ENCODE peak calls at places on chromosomes 7 and 10, in seven cellular contexts. S is skeletal muscle cell; R is stimulated activated CD4-positive, alpha-beta T cell treated with anti-CD3 and anti-CD28 coated beads, TNF-alpha, amount 100 ng/mL, for 1 hour; T is AG09319; B is EL; A is left ventricle myocardium inferior; U is T follicular helper cell. P is an unnamed sample.
A peak's percentile ranks its signal among the peaks of the same experiment; 100 is the strongest.

GRCh38 chr7:116446179-116446855 is 53.2 kb upstream of the CAV2 start:
- DNase-seq in U (no peak), T (no peak), R (no peak), A (no peak), S (no peak), B (no peak), P (no peak)

GRCh38 chr7:131008840-131009651 is 275.0 kb upstream of the KLF14 start:
- DNase-seq in B (peak; percentile 62), A (no peak), R (no peak), S (no peak), U (no peak), T (no peak), P (no peak)

GRCh38 chr7:19378340-19378704 is 233.1 kb upstream of the FERD3L start:
- DNase-seq in R (no peak), S (no peak), B (no peak), U (no peak), A (no peak), T (no peak), P (no peak)

GRCh38 chr10:10599994-10600393 is 417.7 kb upstream of the CELF2 start:
- DNase-seq in T (no peak), B (no peak), U (no peak), S (no peak), R (no peak), A (no peak), P (no peak)

GRCh38 chr10:114902151-114902550 is 35.8 kb upstream of the TRUB1 start:
- DNase-seq in R (no peak), S (no peak), B (peak; percentile 49), T (no peak), U (no peak), A (no peak), P (no peak)

GRCh38 chr7:79176859-79177477 is 276.5 kb downstream of the MAGI2 start:
- DNase-seq in B (peak; percentile 54), U (no peak), S (peak; percentile 11), T (peak; percentile 19), A (no peak), R (no peak), P (no peak)

GRCh38 chr7:103752995-103753394 is 236.5 kb downstream of the RELN start:
- DNase-seq in S (no peak), R (no peak), A (no peak), U (no peak), T (no peak), B (peak; percentile 42), P (no peak)

GRCh38 chr10:101611096-101611495 is 23.0 kb downstream of the DPCD start:
- DNase-seq in A (no peak), T (no peak), R (no peak), U (no peak), S (no peak), B (no peak), P (no peak)

GRCh38 chr7:157508477-157508881 is 171.7 kb downstream of the DNAJB6 start:
- DNase-seq in B (no peak), S (no peak), T (no peak), A (no peak), U (no peak), R (no peak), P (peak; percentile 18)

GRCh38 chr7:44368885-44369284 is 43.5 kb upstream of the CAMK2B start:
- DNase-seq in S (no peak), T (no peak), U (no peak), A (no peak), R (no peak), B (peak; percentile 57), P (no peak)

GRCh38 chr10:87659571-87660483 is at the start of gene PAPSS2:
- DNase-seq in B (peak; percentile 83), U (no peak), T (peak; percentile 30), R (peak; percentile 10), S (no peak), A (peak; percentile 72), P (peak; percentile 65)

GRCh38 chr10:15253951-15254807 is 85.7 kb upstream of the NMT2 start:
- DNase-seq in S (no peak), R (no peak), U (no peak), B (no peak), A (no peak), T (no peak), P (no peak)

GRCh38 chr7:44377681-44378421 is 52.5 kb upstream of the CAMK2B start:
- DNase-seq in A (no peak), R (no peak), T (no peak), B (no peak), S (no peak), U (no peak), P (no peak)

GRCh38 chr7:44463169-44463808 is 27.2 kb downstream of the NUDCD3 start:
- DNase-seq in S (no peak), R (no peak), A (no peak), T (no peak), B (peak; percentile 18), U (no peak), P (no peak)

GRCh38 chr7:155580367-155580766 is 34.0 kb upstream of the CNPY1 start:
- DNase-seq in U (no peak), R (no peak), B (no peak), T (no peak), A (no peak), S (no peak), P (no peak)

GRCh38 chr7:1814089-1814811 is 144.2 kb downstream of the ELFN1 start:
- DNase-seq in U (no peak), T (no peak), B (no peak), S (no peak), A (no peak), R (no peak), P (peak; percentile 56)

GRCh38 chr7:10100572-10100971 is 873.1 kb upstream of the PHF14 start:
- DNase-seq in S (no peak), R (no peak), B (no peak), T (no peak), U (no peak), A (no peak), P (no peak)

GRCh38 chr7:101166909-101167644 is 1.7 kb upstream of the VGF start:
- DNase-seq in B (no peak), T (no peak), S (no peak), U (no peak), A (no peak), R (no peak), P (no peak)

GRCh38 chr10:107616463-107617131 is 452.1 kb upstream of the SORCS1 start:
- DNase-seq in R (no peak), U (no peak), A (no peak), B (peak; percentile 59), T (peak; percentile 28), S (peak; percentile 67), P (no peak)

GRCh38 chr7:94848531-94848930 is 58.9 kb upstream of the PPP1R9A start:
- DNase-seq in R (no peak), A (no peak), B (peak; percentile 11), U (no peak), S (no peak), T (no peak), P (no peak)

GRCh38 chr10:73997479-73997805 is 474 bp upstream of the VCL start:
- DNase-seq in U (no peak), S (no peak), T (no peak), B (no peak), R (no peak), A (no peak), P (peak; percentile 62)

GRCh38 chr10:2660300-2660699 is 407.0 kb upstream of the PFKP start:
- DNase-seq in B (no peak), S (no peak), T (no peak), A (no peak), R (no peak), U (no peak), P (no peak)

GRCh38 chr10:29304259-29305030 is 15.6 kb downstream of the LYZL1 start:
- DNase-seq in B (peak; percentile 75), U (no peak), S (peak; percentile 26), R (no peak), A (peak; percentile 26), T (peak; percentile 32), P (peak; percentile 74)

GRCh38 chr10:34547283-34547682 is 267.8 kb downstream of the PARD3 start:
- DNase-seq in R (no peak), U (no peak), A (no peak), T (no peak), B (no peak), S (no peak), P (no peak)

GRCh38 chr7:36887969-36888368 is 163.7 kb upstream of the AOAH start:
- DNase-seq in T (no peak), R (no peak), B (no peak), A (no peak), S (no peak), U (no peak), P (no peak)

GRCh38 chr7:80941206-80941758 is 22.4 kb upstream of the SEMA3C start:
- DNase-seq in A (no peak), B (peak; percentile 82), T (peak; percentile 56), U (no peak), R (no peak), S (peak; percentile 80), P (no peak)

GRCh38 chr7:18499407-18500197 is 4.1 kb downstream of the HDAC9 start:
- DNase-seq in B (no peak), A (no peak), U (no peak), T (no peak), S (no peak), R (no peak), P (no peak)

GRCh38 chr7:96330193-96330592 is 8.3 kb upstream of the SLC25A13 start:
- DNase-seq in S (no peak), B (no peak), A (no peak), R (no peak), T (no peak), U (no peak), P (no peak)

GRCh38 chr10:31657471-31657844 is 271.2 kb downstream of the ARHGAP12 start:
- DNase-seq in A (no peak), U (no peak), R (no peak), S (no peak), B (no peak), T (no peak), P (no peak)

GRCh38 chr7:143256325-143256724 is 6.9 kb upstream of the GSTK1 start:
- DNase-seq in A (no peak), B (no peak), R (no peak), T (no peak), U (no peak), S (no peak), P (no peak)

GRCh38 chr10:72261323-72262018 is 12.3 kb upstream of the DDIT4 start:
- DNase-seq in R (no peak), A (no peak), T (no peak), B (no peak), S (no peak), U (no peak), P (no peak)

P was measured in right atrium auricular region.